ENCODE peak calls at places on chromosome 6, in eight cellular contexts. X is substantia nigra; H is ascending aorta; S is heart left ventricle; G is AG04450; F is Peyer's patch; I is CD8-positive, alpha-beta memory T cell; Q is lower lobe of right lung. W is an unnamed sample.

GRCh38 chr6:142537612-142538478 is 236.0 kb downstream of the ADGRG6 start:
- DNase-seq in X (no peak), H (no peak), S (no peak), G (no peak), F (no peak), I (no peak), Q (no peak), W (no peak)

GRCh38 chr6:132236744-132237143 is 164.5 kb downstream of the MOXD1 start:
- DNase-seq in X (no peak), H (no peak), S (no peak), G (no peak), F (no peak), I (no peak), Q (no peak), W (no peak)

GRCh38 chr6:129671442-129672344 is 38.3 kb downstream of the ARHGAP18 start:
- DNase-seq in X (no peak), H (no peak), S (no peak), G (no peak), F (peak), I (peak), Q (peak), W (no peak)

GRCh38 chr6:14092861-14093789 is 24.4 kb upstream of the CD83 start:
- DNase-seq in X (no peak), H (no peak), S (no peak), G (no peak), F (no peak), I (no peak), Q (no peak), W (no peak)

GRCh38 chr6:35093783-35094182 is 47.4 kb downstream of the TCP11 start:
- DNase-seq in X (no peak), H (no peak), S (no peak), G (no peak), F (no peak), I (no peak), Q (no peak), W (no peak)

GRCh38 chr6:10595731-10596664 is 74.8 kb downstream of the GCNT2 start:
- DNase-seq in X (no peak), H (no peak), S (no peak), G (no peak), F (no peak), I (no peak), Q (no peak), W (no peak)

GRCh38 chr6:51495806-51496380 is 591.5 kb downstream of the PKHD1 start:
- DNase-seq in X (no peak), H (no peak), S (no peak), G (no peak), F (no peak), I (no peak), Q (no peak), W (no peak)

GRCh38 chr6:25181923-25182322 is 97.3 kb upstream of the CARMIL1 start:
- DNase-seq in X (no peak), H (no peak), S (no peak), G (no peak), F (no peak), I (no peak), Q (no peak), W (no peak)

GRCh38 chr6:31609519-31610406 is 5.3 kb upstream of the AIF1 start:
- DNase-seq in X (no peak), H (no peak), S (no peak), G (no peak), F (no peak), I (no peak), Q (no peak), W (no peak)

GRCh38 chr6:79377830-79378460 is 143.5 kb upstream of the HMGN3 start:
- DNase-seq in X (no peak), H (no peak), S (no peak), G (no peak), F (no peak), I (no peak), Q (peak), W (no peak)

GRCh38 chr6:161273356-161273751 is 507 bp downstream of the AGPAT4 start:
- DNase-seq in X (no peak), H (no peak), S (no peak), G (no peak), F (no peak), I (peak), Q (peak), W (peak)

GRCh38 chr6:40642837-40643236 is 55.7 kb upstream of the LRFN2 start:
- DNase-seq in X (no peak), H (no peak), S (no peak), G (no peak), F (no peak), I (no peak), Q (no peak), W (no peak)

GRCh38 chr6:149293244-149293643 is 24.3 kb upstream of the TAB2 start:
- DNase-seq in X (no peak), H (no peak), S (no peak), G (no peak), F (no peak), I (no peak), Q (no peak), W (no peak)

GRCh38 chr6:25991785-25992412 is 29.3 kb downstream of the TRIM38 start:
- DNase-seq in X (peak), H (peak), S (peak), G (no peak), F (peak), I (no peak), Q (peak), W (peak)

GRCh38 chr6:32108094-32108627 is 977 bp downstream of the TNXB start:
- DNase-seq in X (no peak), H (no peak), S (peak), G (no peak), F (no peak), I (no peak), Q (no peak), W (no peak)

GRCh38 chr6:148830614-148831013 is 83.8 kb downstream of the UST start:
- DNase-seq in X (no peak), H (no peak), S (no peak), G (no peak), F (no peak), I (peak), Q (no peak), W (no peak)

GRCh38 chr6:31114540-31114876 is at the start of gene PSORS1C1:
- DNase-seq in X (no peak), H (peak), S (peak), G (peak), F (no peak), I (no peak), Q (peak), W (no peak)

GRCh38 chr6:135013211-135013610 is 41.4 kb downstream of the HBS1L start:
- DNase-seq in X (no peak), H (no peak), S (no peak), G (no peak), F (no peak), I (no peak), Q (no peak), W (no peak)

GRCh38 chr6:38771111-38771694 is 56.1 kb downstream of the DNAH8 start:
- DNase-seq in X (no peak), H (no peak), S (no peak), G (no peak), F (no peak), I (no peak), Q (no peak), W (no peak)

GRCh38 chr6:156857573-156857972 is 80.4 kb downstream of the ARID1B start:
- DNase-seq in X (no peak), H (no peak), S (no peak), G (no peak), F (no peak), I (no peak), Q (no peak), W (no peak)

GRCh38 chr6:55916188-55916587 is 40.8 kb upstream of the BMP5 start:
- DNase-seq in X (no peak), H (no peak), S (no peak), G (no peak), F (no peak), I (no peak), Q (no peak), W (no peak)

GRCh38 chr6:169738204-169738971 is 13.0 kb downstream of the DYNLT2 start:
- DNase-seq in X (no peak), H (no peak), S (no peak), G (no peak), F (no peak), I (no peak), Q (no peak), W (no peak)

GRCh38 chr6:20853828-20854227 is 319.6 kb downstream of the CDKAL1 start:
- DNase-seq in X (no peak), H (no peak), S (no peak), G (no peak), F (no peak), I (no peak), Q (no peak), W (no peak)

GRCh38 chr6:43180985-43181384 is 1.0 kb upstream of the CUL9 start:
- DNase-seq in X (no peak), H (no peak), S (no peak), G (no peak), F (no peak), I (no peak), Q (no peak), W (no peak)

GRCh38 chr6:43180058-43180457 is 1.9 kb upstream of the CUL9 start:
- DNase-seq in X (no peak), H (no peak), S (no peak), G (no peak), F (no peak), I (no peak), Q (no peak), W (no peak)

GRCh38 chr6:43183441-43183840 is 1.4 kb downstream of the CUL9 start:
- DNase-seq in X (no peak), H (no peak), S (no peak), G (no peak), F (no peak), I (no peak), Q (no peak), W (no peak)

GRCh38 chr6:43181942-43182860 is at the start of gene CUL9:
- DNase-seq in X (peak), H (no peak), S (peak), G (no peak), F (peak), I (peak), Q (peak), W (peak)

GRCh38 chr6:43181621-43181941 is 415 bp upstream of the CUL9 start:
- DNase-seq in X (no peak), H (no peak), S (no peak), G (no peak), F (no peak), I (no peak), Q (no peak), W (no peak)
- H3K27ac ChIP-seq in X (peak), H (peak), S (peak), G (peak), F (peak), I (peak), Q (peak), W (peak)

GRCh38 chr6:111474106-111474505 is 8.9 kb downstream of the REV3L start:
- DNase-seq in X (no peak), H (no peak), S (no peak), G (no peak), F (no peak), I (no peak), Q (no peak), W (no peak)

GRCh38 chr6:111471958-111472357 is 11.1 kb downstream of the REV3L start:
- DNase-seq in X (no peak), H (no peak), S (no peak), G (no peak), F (no peak), I (no peak), Q (no peak), W (no peak)

GRCh38 chr6:111471533-111471932 is 11.5 kb downstream of the REV3L start:
- DNase-seq in X (no peak), H (no peak), S (no peak), G (no peak), F (no peak), I (no peak), Q (no peak), W (no peak)

GRCh38 chr6:111474771-111475170 is 8.2 kb downstream of the REV3L start:
- DNase-seq in X (no peak), H (no peak), S (no peak), G (no peak), F (no peak), I (no peak), Q (no peak), W (no peak)

DNA sequence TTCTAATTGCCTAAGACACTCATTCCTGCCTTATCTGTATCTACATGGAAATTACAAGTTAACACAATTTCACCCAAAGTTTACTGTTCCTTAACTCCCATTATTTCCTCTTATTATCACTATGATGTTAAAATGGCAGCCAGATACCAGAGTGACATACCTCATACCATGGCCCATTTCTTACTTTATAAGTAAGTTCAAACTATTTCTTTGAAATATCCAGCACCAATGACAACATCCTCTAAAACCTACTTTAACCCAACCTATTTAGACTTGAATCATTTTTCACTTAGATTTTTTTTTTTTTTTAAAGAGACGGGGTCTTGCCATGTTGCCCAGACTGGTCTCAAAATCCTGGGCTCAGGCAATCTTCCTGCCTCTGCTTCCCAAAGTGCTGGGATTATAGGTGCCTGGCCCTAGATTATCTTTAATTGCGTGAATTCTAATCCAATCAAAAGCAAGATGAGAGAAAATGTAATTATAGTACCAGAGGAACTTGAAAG is 10.0 kb downstream of the REV3L start:
- DNase-seq in X (no peak), H (no peak), S (no peak), G (no peak), F (no peak), I (no peak), Q (no peak), W (no peak)
- H3K27ac ChIP-seq in X (no peak), H (no peak), S (no peak), G (no peak), F (no peak), I (no peak), Q (no peak), W (no peak)

DNA sequence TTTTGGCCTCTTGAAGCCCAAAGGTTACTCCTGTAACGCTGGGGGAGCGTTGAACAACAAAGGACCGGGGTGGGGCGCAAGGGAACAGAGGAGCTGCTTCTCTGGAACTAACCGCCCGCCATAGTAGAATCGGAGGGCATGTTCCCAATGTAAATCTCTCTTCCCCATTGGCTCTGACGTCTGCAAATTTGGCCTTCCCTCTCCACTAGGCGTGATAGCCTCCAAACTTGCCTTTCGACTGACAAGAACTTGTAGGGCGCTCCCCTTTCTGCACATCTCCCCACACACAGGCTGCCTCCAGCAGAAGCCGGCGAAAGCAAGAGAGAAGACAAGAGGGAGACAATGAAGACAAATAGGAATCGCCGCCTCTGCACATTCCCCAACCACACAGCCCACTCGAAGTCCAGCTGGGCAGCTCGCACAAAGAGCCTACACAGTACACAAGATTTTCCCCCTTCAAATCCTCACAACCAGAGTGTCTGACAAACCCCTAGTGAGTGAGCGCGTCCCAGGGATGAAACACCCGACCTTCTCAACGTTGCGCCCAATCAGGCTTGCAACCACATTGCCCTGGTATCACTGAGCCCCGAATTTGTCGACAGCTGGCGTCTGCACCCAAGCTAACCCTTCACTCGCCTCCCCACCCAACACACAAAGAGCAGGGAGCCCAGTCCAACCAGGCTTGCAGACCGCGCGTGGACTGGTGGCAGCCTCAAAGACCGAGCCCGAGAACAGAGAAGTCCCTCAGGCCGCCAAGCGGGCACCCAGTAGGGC is 1.5 kb upstream of the COL12A1 start:
- DNase-seq in X (no peak), H (no peak), S (peak), G (no peak), F (no peak), I (no peak), Q (no peak), W (no peak)
- H3K27ac ChIP-seq in X (no peak), H (peak), S (peak), G (peak), F (peak), I (no peak), Q (no peak), W (no peak)

GRCh38 chr6:42744351-42744890 is 1.5 kb downstream of the TBCC start:
- DNase-seq in X (no peak), H (no peak), S (no peak), G (no peak), F (no peak), I (no peak), Q (no peak), W (no peak)
- H3K27ac ChIP-seq in X (no peak), H (no peak), S (no peak), G (no peak), F (no peak), I (peak), Q (peak), W (peak)

GRCh38 chr6:165842291-165842936 is 179.4 kb upstream of the PDE10A start:
- DNase-seq in X (no peak), H (no peak), S (no peak), G (no peak), F (no peak), I (no peak), Q (no peak), W (no peak)
- H3K27ac ChIP-seq in X (no peak), H (no peak), S (no peak), G (no peak), F (no peak), I (no peak), Q (no peak), W (no peak)

DNA sequence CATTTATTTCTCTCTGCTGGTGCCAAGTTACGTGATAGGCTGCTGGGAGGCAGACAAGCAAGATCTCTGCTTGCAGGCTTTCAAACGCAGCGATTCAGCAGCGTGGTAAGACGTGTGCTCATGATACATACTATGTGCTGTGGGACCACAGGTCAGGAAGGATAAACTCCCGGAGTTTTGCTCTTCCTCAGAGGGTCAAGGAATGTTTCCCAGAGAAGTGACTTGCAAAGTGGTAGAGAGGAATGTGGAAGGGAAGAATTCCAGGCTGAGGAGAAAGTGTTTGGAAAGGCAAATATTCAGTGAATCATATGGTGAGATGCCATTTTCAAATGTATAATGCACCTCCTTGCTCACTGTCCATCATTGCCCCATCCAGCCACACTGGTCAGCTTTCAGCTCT is 46.5 kb downstream of the UTRN start:
- DNase-seq in X (no peak), H (no peak), S (no peak), G (peak), F (no peak), I (no peak), Q (no peak), W (no peak)
- H3K27ac ChIP-seq in X (no peak), H (no peak), S (no peak), G (no peak), F (no peak), I (no peak), Q (peak), W (no peak)

DNA sequence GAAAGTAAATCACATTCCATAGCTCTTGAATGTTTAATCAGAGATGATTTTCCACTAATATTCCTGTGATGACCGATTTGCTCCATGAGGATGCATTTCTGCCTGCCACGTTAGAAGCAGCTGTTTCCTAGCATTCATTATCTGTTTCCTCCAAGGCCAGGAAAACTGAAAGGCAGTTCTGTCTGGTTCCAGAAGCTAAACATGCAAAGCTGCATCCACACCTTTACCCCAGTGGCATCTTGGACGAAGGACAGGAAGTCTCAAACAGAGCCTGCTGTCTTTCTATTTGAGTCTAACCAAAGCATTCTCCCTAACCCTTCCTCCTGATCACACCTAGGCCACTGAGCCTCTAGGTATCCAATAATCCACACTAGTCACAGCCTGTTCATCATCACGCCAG is 27.6 kb downstream of the CNKSR3 start:
- DNase-seq in X (no peak), H (no peak), S (no peak), G (no peak), F (no peak), I (no peak), Q (no peak), W (no peak)
- H3K27ac ChIP-seq in X (no peak), H (peak), S (no peak), G (peak), F (no peak), I (no peak), Q (no peak), W (no peak)

GRCh38 chr6:29336269-29336668 is 32.4 kb downstream of the OR5V1 start:
- DNase-seq in X (no peak), H (no peak), S (no peak), G (no peak), F (no peak), I (no peak), Q (no peak), W (no peak)

GRCh38 chr6:29332676-29333075 is 31.2 kb downstream of the OR14J1 start:
- DNase-seq in X (no peak), H (no peak), S (no peak), G (no peak), F (no peak), I (no peak), Q (no peak), W (no peak)
- H3K27ac ChIP-seq in X (no peak), H (no peak), S (no peak), G (no peak), F (no peak), I (no peak), Q (no peak), W (no peak)

DNA sequence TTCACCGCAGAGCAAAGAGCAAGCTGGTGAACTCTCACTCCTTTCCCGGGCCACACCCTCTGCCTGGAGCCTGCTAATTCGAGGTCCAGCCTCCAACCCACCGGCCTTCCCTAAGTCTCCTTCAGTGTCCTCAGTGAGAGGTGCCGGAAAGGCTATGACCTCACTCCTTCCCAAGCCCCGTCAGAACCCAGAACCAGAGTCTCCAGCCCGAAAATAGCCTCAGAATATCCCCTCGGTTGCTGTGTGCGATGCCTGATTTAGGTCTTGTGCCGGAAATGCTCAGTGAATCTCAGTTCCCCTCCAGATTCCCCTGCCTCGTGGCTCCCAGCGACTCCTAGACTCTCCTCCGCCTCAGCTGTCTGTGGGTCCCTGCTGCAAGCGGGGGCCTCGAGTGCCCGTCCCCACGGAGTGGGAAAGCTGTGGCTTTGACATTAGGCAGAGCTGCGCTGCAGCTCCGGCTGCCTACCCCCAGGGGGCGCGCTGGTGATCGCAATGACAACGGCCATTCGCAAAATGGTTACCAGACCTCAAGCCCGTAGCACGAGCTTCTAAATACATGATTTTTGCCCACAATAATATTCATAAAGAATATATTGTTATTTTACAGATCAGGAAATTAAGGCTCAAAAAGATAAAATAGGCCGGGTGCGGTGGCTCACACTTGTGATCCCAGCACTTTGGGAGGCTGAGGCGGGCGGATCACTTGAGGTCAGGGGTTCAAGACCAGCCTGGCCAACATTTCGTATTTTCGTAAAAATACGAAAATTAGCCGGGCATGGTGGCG is 4.2 kb upstream of the BNIP5 start:
- DNase-seq in X (peak), H (no peak), S (peak), G (no peak), F (peak), I (peak), Q (peak), W (peak)
- H3K27ac ChIP-seq in X (no peak), H (no peak), S (no peak), G (no peak), F (peak), I (no peak), Q (no peak), W (no peak)

W was measured in CD4-positive, CD25-positive, alpha-beta regulatory T cell.